ENCODE peak calls at places on chromosomes 12 and 14, in five cellular contexts. One of them, this sample, is unnamed.

GRCh38 chr12:18895540-18895939 is 157.6 kb downstream of the CAPZA3 start:
- DNase-seq in Calu3: no peak
- DNase-seq in non-pigmented ciliary epithelial cell: no peak
- DNase-seq in bronchial epithelial cell: no peak
- DNase-seq in T-helper 22 cell: no peak
- DNase-seq in this sample: no peak

GRCh38 chr12:112191840-112192321 is 66.5 kb downstream of the TRAFD1 start:
- DNase-seq in Calu3: no peak
- DNase-seq in non-pigmented ciliary epithelial cell: no peak
- DNase-seq in bronchial epithelial cell: peak; percentile 88
- DNase-seq in T-helper 22 cell: no peak
- DNase-seq in this sample: no peak

GRCh38 chr14:89386214-89386886 is 30.7 kb downstream of the FOXN3 start:
- DNase-seq in Calu3: no peak
- DNase-seq in non-pigmented ciliary epithelial cell: no peak
- DNase-seq in bronchial epithelial cell: no peak
- DNase-seq in T-helper 22 cell: no peak
- DNase-seq in this sample: no peak

GRCh38 chr12:41966916-41967315 is 177.8 kb downstream of the GXYLT1 start:
- DNase-seq in Calu3: no peak
- DNase-seq in non-pigmented ciliary epithelial cell: no peak
- DNase-seq in bronchial epithelial cell: no peak
- DNase-seq in T-helper 22 cell: no peak
- DNase-seq in this sample: no peak

GRCh38 chr12:2963760-2964292 is 4.6 kb downstream of the TEAD4 start:
- DNase-seq in Calu3: no peak
- DNase-seq in non-pigmented ciliary epithelial cell: no peak
- DNase-seq in bronchial epithelial cell: no peak
- DNase-seq in T-helper 22 cell: no peak
- DNase-seq in this sample: no peak

GRCh38 chr12:86283607-86284006 is 27.4 kb upstream of the MGAT4C start:
- DNase-seq in Calu3: no peak
- DNase-seq in non-pigmented ciliary epithelial cell: no peak
- DNase-seq in bronchial epithelial cell: no peak
- DNase-seq in T-helper 22 cell: no peak
- DNase-seq in this sample: no peak

GRCh38 chr12:69331846-69332684 is 16.1 kb upstream of the LYZ start:
- DNase-seq in Calu3: peak; percentile 37
- DNase-seq in non-pigmented ciliary epithelial cell: no peak
- DNase-seq in bronchial epithelial cell: no peak
- DNase-seq in T-helper 22 cell: no peak
- DNase-seq in this sample: no peak

GRCh38 chr12:98352835-98353234 is 162.6 kb upstream of the TMPO start:
- DNase-seq in Calu3: no peak
- DNase-seq in non-pigmented ciliary epithelial cell: no peak
- DNase-seq in bronchial epithelial cell: peak; percentile 56
- DNase-seq in T-helper 22 cell: no peak
- DNase-seq in this sample: peak; percentile 13

GRCh38 chr12:106861984-106862894 is 87.8 kb downstream of the RIC8B start:
- DNase-seq in Calu3: no peak
- DNase-seq in non-pigmented ciliary epithelial cell: peak; percentile 47
- DNase-seq in bronchial epithelial cell: peak; percentile 82
- DNase-seq in T-helper 22 cell: no peak
- DNase-seq in this sample: peak; percentile 1

GRCh38 chr12:58310828-58311273 is 369.5 kb downstream of the ATP23 start:
- DNase-seq in Calu3: peak; percentile 21
- DNase-seq in non-pigmented ciliary epithelial cell: peak; percentile 98
- DNase-seq in bronchial epithelial cell: peak; percentile 99
- DNase-seq in T-helper 22 cell: no peak
- DNase-seq in this sample: peak; percentile 91

GRCh38 chr12:125185740-125186470 is 120.7 kb downstream of the AACS start:
- DNase-seq in Calu3: peak; percentile 89
- DNase-seq in non-pigmented ciliary epithelial cell: no peak
- DNase-seq in bronchial epithelial cell: peak; percentile 33
- DNase-seq in T-helper 22 cell: no peak
- DNase-seq in this sample: peak; percentile 57

GRCh38 chr12:25200703-25201102 is 5.7 kb downstream of the ETFRF1 start:
- DNase-seq in Calu3: no peak
- DNase-seq in non-pigmented ciliary epithelial cell: peak; percentile 18
- DNase-seq in bronchial epithelial cell: peak; percentile 47
- DNase-seq in T-helper 22 cell: no peak
- DNase-seq in this sample: peak; percentile 32

GRCh38 chr12:2154050-2154449 is 101.3 kb downstream of the CACNA1C start:
- DNase-seq in Calu3: no peak
- DNase-seq in non-pigmented ciliary epithelial cell: no peak
- DNase-seq in bronchial epithelial cell: no peak
- DNase-seq in T-helper 22 cell: no peak
- DNase-seq in this sample: no peak

GRCh38 chr14:102584871-102585869 is 7.3 kb upstream of the RCOR1 start:
- DNase-seq in Calu3: no peak
- DNase-seq in non-pigmented ciliary epithelial cell: no peak
- DNase-seq in bronchial epithelial cell: peak; percentile 77
- DNase-seq in T-helper 22 cell: no peak
- DNase-seq in this sample: no peak

GRCh38 chr12:88958961-88959360 is 378.7 kb upstream of the KITLG start:
- DNase-seq in Calu3: no peak
- DNase-seq in non-pigmented ciliary epithelial cell: no peak
- DNase-seq in bronchial epithelial cell: no peak
- DNase-seq in T-helper 22 cell: no peak
- DNase-seq in this sample: no peak

GRCh38 chr14:77071938-77072388 is 26.1 kb upstream of the CIPC start:
- DNase-seq in Calu3: no peak
- DNase-seq in non-pigmented ciliary epithelial cell: no peak
- DNase-seq in bronchial epithelial cell: peak; percentile 94
- DNase-seq in T-helper 22 cell: no peak
- DNase-seq in this sample: no peak

GRCh38 chr14:93702946-93703345 is 85.3 kb downstream of the PRIMA1 start:
- DNase-seq in Calu3: no peak
- DNase-seq in non-pigmented ciliary epithelial cell: no peak
- DNase-seq in bronchial epithelial cell: no peak
- DNase-seq in T-helper 22 cell: no peak
- DNase-seq in this sample: no peak

GRCh38 chr12:59088673-59089072 is 168.4 kb upstream of the LRIG3 start:
- DNase-seq in Calu3: no peak
- DNase-seq in non-pigmented ciliary epithelial cell: no peak
- DNase-seq in bronchial epithelial cell: no peak
- DNase-seq in T-helper 22 cell: no peak
- DNase-seq in this sample: no peak

GRCh38 chr12:32454075-32454474 is 54.7 kb downstream of the FGD4 start:
- DNase-seq in Calu3: no peak
- DNase-seq in non-pigmented ciliary epithelial cell: no peak
- DNase-seq in bronchial epithelial cell: peak; percentile 82
- DNase-seq in T-helper 22 cell: no peak
- DNase-seq in this sample: peak; percentile 54

GRCh38 chr14:95389471-95390011 is 69.8 kb upstream of the CLMN start:
- DNase-seq in Calu3: no peak
- DNase-seq in non-pigmented ciliary epithelial cell: no peak
- DNase-seq in bronchial epithelial cell: no peak
- DNase-seq in T-helper 22 cell: no peak
- DNase-seq in this sample: no peak

GRCh38 chr14:24605435-24606190 is 3.9 kb downstream of the GZMH start:
- DNase-seq in Calu3: peak; percentile 61
- DNase-seq in non-pigmented ciliary epithelial cell: no peak
- DNase-seq in bronchial epithelial cell: peak; percentile 23
- DNase-seq in T-helper 22 cell: peak; percentile 11
- DNase-seq in this sample: no peak

GRCh38 chr14:72700338-72701231 is 193.3 kb downstream of the DPF3 start:
- DNase-seq in Calu3: no peak
- DNase-seq in non-pigmented ciliary epithelial cell: no peak
- DNase-seq in bronchial epithelial cell: no peak
- DNase-seq in T-helper 22 cell: no peak
- DNase-seq in this sample: no peak

GRCh38 chr14:104885031-104885972 is 20.2 kb downstream of the CEP170B start:
- DNase-seq in Calu3: no peak
- DNase-seq in non-pigmented ciliary epithelial cell: no peak
- DNase-seq in bronchial epithelial cell: no peak
- DNase-seq in T-helper 22 cell: no peak
- DNase-seq in this sample: no peak

GRCh38 chr14:96741151-96741977 is 55.8 kb upstream of the VRK1 start:
- DNase-seq in Calu3: peak; percentile 74
- DNase-seq in non-pigmented ciliary epithelial cell: no peak
- DNase-seq in bronchial epithelial cell: peak; percentile 7
- DNase-seq in T-helper 22 cell: peak; percentile 26
- DNase-seq in this sample: peak; percentile 4

GRCh38 chr14:104136472-104137296 is 1.7 kb upstream of the KIF26A start:
- DNase-seq in Calu3: no peak
- DNase-seq in non-pigmented ciliary epithelial cell: no peak
- DNase-seq in bronchial epithelial cell: no peak
- DNase-seq in T-helper 22 cell: no peak
- DNase-seq in this sample: no peak